ENCODE peak calls at places on chromosome 11, in eight cellular contexts. P is GM04503; L is WERI-Rb-1; M is CD8-positive, alpha-beta T cell; I is EL; U is AG09309; Q is sciatic nerve; T is T47D. B is an unnamed sample.

GRCh38 chr11:9075441-9076000 is 15.9 kb downstream of the SCUBE2 start:
- DNase-seq in P (no peak), L (no peak), M (no peak), I (no peak), U (no peak), Q (no peak), T (no peak), B (no peak)

GRCh38 chr11:75320046-75320618 is 31.3 kb downstream of the ARRB1 start:
- DNase-seq in P (no peak), L (no peak), M (no peak), I (no peak), U (no peak), Q (no peak), T (no peak), B (no peak)

GRCh38 chr11:115706735-115707134 is 202.5 kb upstream of the CADM1 start:
- DNase-seq in P (no peak), L (no peak), M (no peak), I (no peak), U (no peak), Q (no peak), T (no peak), B (no peak)

GRCh38 chr11:46711288-46711687 is 7.7 kb upstream of the F2 start:
- DNase-seq in P (no peak), L (no peak), M (no peak), I (no peak), U (no peak), Q (no peak), T (no peak), B (no peak)

GRCh38 chr11:128814856-128815705 is 52.0 kb downstream of the KCNJ1 start:
- DNase-seq in P (peak), L (peak), M (no peak), I (peak), U (peak), Q (peak), T (peak), B (peak)

GRCh38 chr11:117902001-117902855 is 25.8 kb upstream of the FXYD6 start:
- DNase-seq in P (no peak), L (no peak), M (no peak), I (no peak), U (no peak), Q (peak), T (no peak), B (no peak)

GRCh38 chr11:10208045-10208674 is 85.9 kb downstream of the SBF2 start:
- DNase-seq in P (no peak), L (peak), M (no peak), I (peak), U (no peak), Q (no peak), T (peak), B (no peak)

GRCh38 chr11:132540586-132540985 is 991.7 kb downstream of the OPCML start:
- DNase-seq in P (no peak), L (no peak), M (no peak), I (no peak), U (no peak), Q (no peak), T (no peak), B (no peak)

GRCh38 chr11:117189941-117190544 is 9.1 kb upstream of the TAGLN start:
- DNase-seq in P (no peak), L (no peak), M (no peak), I (no peak), U (no peak), Q (peak), T (no peak), B (no peak)

GRCh38 chr11:29679996-29680395 is 336.8 kb downstream of the KCNA4 start:
- DNase-seq in P (no peak), L (no peak), M (no peak), I (no peak), U (no peak), Q (no peak), T (no peak), B (no peak)

GRCh38 chr11:69642549-69642912 is 1.6 kb downstream of the CCND1 start:
- DNase-seq in P (no peak), L (no peak), M (peak), I (no peak), U (no peak), Q (no peak), T (no peak), B (no peak)

GRCh38 chr11:22471405-22471804 is 133.2 kb downstream of the SLC17A6 start:
- DNase-seq in P (no peak), L (no peak), M (no peak), I (no peak), U (no peak), Q (no peak), T (no peak), B (no peak)

GRCh38 chr11:113896156-113896879 is 8.3 kb upstream of the HTR3B start:
- DNase-seq in P (no peak), L (peak), M (peak), I (peak), U (no peak), Q (no peak), T (peak), B (no peak)

GRCh38 chr11:63888170-63889086 is 28.5 kb downstream of the RCOR2 start:
- DNase-seq in P (no peak), L (peak), M (peak), I (peak), U (no peak), Q (no peak), T (peak), B (no peak)

GRCh38 chr11:96088914-96089313 is 165.0 kb upstream of the MTMR2 start:
- DNase-seq in P (no peak), L (no peak), M (no peak), I (peak), U (no peak), Q (no peak), T (no peak), B (peak)

GRCh38 chr11:16166571-16166970 is 189.8 kb downstream of the SOX6 start:
- DNase-seq in P (no peak), L (no peak), M (no peak), I (no peak), U (no peak), Q (no peak), T (no peak), B (no peak)

GRCh38 chr11:6418199-6418957 is 516 bp downstream of the APBB1 start:
- DNase-seq in P (no peak), L (no peak), M (no peak), I (no peak), U (no peak), Q (no peak), T (no peak), B (no peak)

GRCh38 chr11:24635588-24636290 is 138.9 kb downstream of the LUZP2 start:
- DNase-seq in P (no peak), L (no peak), M (no peak), I (peak), U (no peak), Q (no peak), T (peak), B (peak)

GRCh38 chr11:60389279-60389910 is 6.9 kb upstream of the MS4A14 start:
- DNase-seq in P (no peak), L (no peak), M (no peak), I (no peak), U (no peak), Q (no peak), T (no peak), B (no peak)

GRCh38 chr11:75597636-75598035 is 35.6 kb downstream of the SERPINH1 start:
- DNase-seq in P (no peak), L (peak), M (no peak), I (peak), U (no peak), Q (no peak), T (peak), B (no peak)